ENCODE peak calls at places on chromosomes 6 and 20, in five cellular contexts. U is HepG2, M is H1, W is K562, Y is SK-N-SH. R is an unnamed sample.

GRCh38 chr6:77466055-77467028 is 3.1 kb upstream of the HTR1B start:
- DNase-seq in Y (peak; percentile 54), W (no peak), M (peak; percentile 72), U (peak; percentile 20), R (no peak)

GRCh38 chr20:46299078-46299477 is 9.2 kb downstream of the CDH22 start:
- DNase-seq in M (no peak), U (no peak), Y (no peak), W (no peak), R (no peak)

GRCh38 chr6:112202639-112203341 is 51.6 kb downstream of the LAMA4 start:
- DNase-seq in W (no peak), M (no peak), Y (peak; percentile 37), U (no peak), R (peak; percentile 7)

GRCh38 chr6:302760-303159 is 10.5 kb downstream of the DUSP22 start:
- DNase-seq in U (no peak), Y (no peak), W (no peak), M (no peak), R (no peak)

GRCh38 chr6:56909115-56909907 is 45.6 kb upstream of the BEND6 start:
- DNase-seq in W (no peak), M (no peak), U (no peak), Y (no peak), R (no peak)

GRCh38 chr6:43972179-43972914 is 154.9 kb downstream of the MRPL14 start:
- DNase-seq in U (no peak), M (no peak), Y (no peak), W (no peak), R (no peak)

GRCh38 chr6:142945446-142946180 is 637 bp upstream of the HIVEP2 start:
- DNase-seq in M (peak; percentile 75), U (no peak), Y (peak; percentile 74), W (peak; percentile 53), R (no peak)

GRCh38 chr20:41818369-41818768 is 200.2 kb upstream of the CHD6 start:
- DNase-seq in U (no peak), Y (no peak), W (no peak), M (no peak), R (no peak)

GRCh38 chr20:51497542-51498467 is 44.7 kb downstream of the NFATC2 start:
- DNase-seq in W (no peak), Y (no peak), U (no peak), M (no peak), R (peak; percentile 26)

GRCh38 chr6:3884007-3884745 is 35.0 kb downstream of the FAM50B start:
- DNase-seq in W (no peak), M (no peak), Y (no peak), U (no peak), R (no peak)

GRCh38 chr6:50602191-50602810 is 111.0 kb upstream of the TFAP2D start:
- DNase-seq in W (peak; percentile 46), Y (peak; percentile 14), U (peak; percentile 41), M (no peak), R (no peak)

GRCh38 chr6:139847322-139847797 is 472.9 kb upstream of the CITED2 start:
- DNase-seq in W (no peak), M (no peak), U (no peak), Y (peak; percentile 9), R (no peak)

GRCh38 chr6:141548969-141549368 is 583.8 kb upstream of the GJE1 start:
- DNase-seq in W (no peak), M (no peak), Y (no peak), U (peak; percentile 38), R (no peak)

GRCh38 chr6:52877168-52877567 is 32.3 kb downstream of the GSTA3 start:
- DNase-seq in U (no peak), M (no peak), W (no peak), Y (no peak), R (no peak)

GRCh38 chr6:46186583-46186982 is 15.8 kb upstream of the ENPP5 start:
- DNase-seq in W (no peak), U (no peak), Y (no peak), M (no peak), R (no peak)

GRCh38 chr6:24640166-24640565 is 5.8 kb downstream of the KIAA0319 start:
- DNase-seq in U (no peak), Y (no peak), W (no peak), M (no peak), R (no peak)

GRCh38 chr20:6468751-6469150 is 298.7 kb upstream of the BMP2 start:
- DNase-seq in M (no peak), U (no peak), Y (no peak), W (no peak), R (no peak)

GRCh38 chr20:49452011-49452482 is 30.4 kb downstream of the KCNB1 start:
- DNase-seq in U (no peak), M (no peak), Y (no peak), W (no peak), R (no peak)
- TF ChIP-seq GABPA in U (no peak), M (no peak), Y (no peak), W (no peak), R (no peak)

GRCh38 chr20:14700641-14700965 is 363.2 kb upstream of the FLRT3 start:
- DNase-seq in U (no peak), M (no peak), W (no peak), Y (no peak), R (no peak)
- TF ChIP-seq CHD2 in U (no peak), M (no peak), W (no peak), Y (no peak), R (no peak)

GRCh38 chr6:31617010-31617409 is 2.0 kb downstream of the AIF1 start:
- DNase-seq in Y (no peak), M (no peak), U (no peak), W (no peak), R (no peak)

GRCh38 chr6:31619805-31620585 is 520 bp upstream of the PRRC2A start:
- DNase-seq in W (peak; percentile 95), U (peak; percentile 99), M (peak; percentile 94), Y (peak; percentile 96), R (peak; percentile 96)

GRCh38 chr6:31614674-31615578 is at the start of gene AIF1:
- DNase-seq in W (no peak), Y (no peak), U (peak; percentile 53), M (no peak), R (no peak)

GRCh38 chr6:31614075-31614619 is 887 bp upstream of the AIF1 start:
- DNase-seq in Y (no peak), W (no peak), M (no peak), U (peak; percentile 44), R (peak; percentile 57)

GRCh38 chr6:31615748-31616147 is 714 bp downstream of the AIF1 start:
- DNase-seq in U (no peak), Y (no peak), W (no peak), M (no peak), R (no peak)
- TF ChIP-seq GABPA in U (no peak), Y (no peak), W (no peak), M (no peak), R (no peak)

GRCh38 chr6:47306887-47307286 is 2.8 kb downstream of the TNFRSF21 start:
- DNase-seq in M (no peak), Y (no peak), U (no peak), W (no peak), R (no peak)

GRCh38 chr6:47302043-47302442 is 7.7 kb downstream of the TNFRSF21 start:
- DNase-seq in W (no peak), Y (no peak), M (no peak), U (no peak), R (no peak)

GRCh38 chr6:47301441-47301840 is 8.3 kb downstream of the TNFRSF21 start:
- DNase-seq in W (no peak), Y (no peak), U (no peak), M (no peak), R (no peak)

GRCh38 chr6:47303383-47303782 is 6.3 kb downstream of the TNFRSF21 start:
- DNase-seq in W (no peak), M (no peak), U (no peak), Y (no peak), R (no peak)

GRCh38 chr6:47303861-47304260 is 5.8 kb downstream of the TNFRSF21 start:
- DNase-seq in Y (no peak), M (no peak), W (no peak), U (no peak), R (no peak)
- TF ChIP-seq CHD2 in Y (no peak), M (no peak), W (no peak), U (no peak), R (no peak)

GRCh38 chr6:16679050-16679449 is 82.2 kb downstream of the ATXN1 start:
- DNase-seq in W (no peak), U (no peak), M (no peak), Y (no peak), R (no peak)

GRCh38 chr6:16676376-16676775 is 84.9 kb downstream of the ATXN1 start:
- DNase-seq in M (no peak), Y (no peak), U (peak; percentile 30), W (no peak), R (no peak)

GRCh38 chr6:16674666-16675392 is 86.4 kb downstream of the ATXN1 start:
- DNase-seq in M (no peak), Y (no peak), U (peak; percentile 35), W (no peak), R (no peak)

GRCh38 chr6:16677458-16677857 is 83.8 kb downstream of the ATXN1 start:
- DNase-seq in M (no peak), U (no peak), W (no peak), Y (no peak), R (no peak)

GRCh38 chr6:16676978-16677377 is 84.3 kb downstream of the ATXN1 start:
- DNase-seq in W (no peak), M (no peak), U (peak; percentile 31), Y (no peak), R (no peak)
- TF ChIP-seq GABPA in W (no peak), M (no peak), U (no peak), Y (no peak), R (no peak)

DNA sequence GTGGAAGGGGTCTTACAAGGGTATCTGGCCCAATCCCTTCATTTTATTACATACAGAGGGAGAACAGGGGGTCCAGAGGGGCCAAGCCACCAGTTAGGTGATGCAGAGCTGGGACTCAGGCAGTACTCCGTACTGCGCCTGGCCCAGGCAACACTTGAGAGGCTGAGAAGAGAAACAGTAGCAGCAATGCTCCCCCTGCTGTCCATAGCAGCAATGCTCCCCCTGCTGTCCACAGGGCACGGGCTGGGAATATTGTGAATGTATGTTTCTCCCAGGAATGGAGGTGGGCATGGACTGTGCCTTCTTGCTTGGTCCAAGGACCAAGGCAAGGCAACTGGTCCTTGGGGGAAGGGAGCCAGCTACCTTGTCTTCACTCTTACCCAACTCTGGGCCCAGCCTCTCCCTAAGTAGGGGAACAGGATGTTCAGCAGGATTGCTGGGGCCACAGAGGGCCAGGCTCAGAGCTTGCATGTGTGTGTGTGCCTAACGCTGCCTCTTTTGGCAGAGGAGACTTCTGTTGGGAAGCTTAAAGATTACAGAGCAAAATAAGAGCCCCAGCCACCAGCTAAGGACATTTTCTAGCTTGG is 14.8 kb upstream of the FAM83C start:
- DNase-seq in U (peak; percentile 80), Y (peak; percentile 71), W (peak; percentile 58), M (peak; percentile 80), R (no peak)
- TF ChIP-seq CHD2 in U (no peak), Y (no peak), W (no peak), M (no peak), R (no peak)